ENCODE peak calls at places on chromosomes 13 and 19, in five cellular contexts. Q is Peyer's patch, B is NB4, M is ovary, R is stomach. P is an unnamed sample.

GRCh38 chr19:15430526-15431120 is 11.8 kb upstream of the AKAP8L start:
- DNase-seq in M (no peak), R (no peak), B (no peak), Q (no peak), P (no peak)

GRCh38 chr13:110266983-110267382 is 40.0 kb downstream of the COL4A1 start:
- DNase-seq in B (peak), R (no peak), M (no peak), Q (no peak), P (no peak)

GRCh38 chr13:78022164-78022877 is 103.7 kb upstream of the EDNRB start:
- DNase-seq in Q (peak), R (peak), B (peak), M (no peak), P (no peak)

GRCh38 chr19:51861870-51862622 is 25.7 kb downstream of the ZNF577 start:
- DNase-seq in Q (no peak), R (no peak), B (no peak), M (no peak), P (no peak)

GRCh38 chr13:58018865-58019264 is 387.3 kb downstream of the PCDH17 start:
- DNase-seq in B (no peak), R (no peak), M (no peak), Q (no peak), P (no peak)

GRCh38 chr13:27442071-27442647 is 8.2 kb downstream of the MTIF3 start:
- DNase-seq in M (no peak), Q (peak), B (no peak), R (no peak), P (no peak)

GRCh38 chr19:28039677-28040381 is 1173.1 kb downstream of the UQCRFS1 start:
- DNase-seq in M (no peak), R (no peak), Q (no peak), B (no peak), P (no peak)

GRCh38 chr19:41437944-41438574 is 1.7 kb downstream of the DMAC2 start:
- DNase-seq in R (no peak), M (peak), Q (no peak), B (no peak), P (peak)

GRCh38 chr13:30743319-30744055 is 8.1 kb downstream of the ALOX5AP start:
- DNase-seq in M (peak), R (peak), B (peak), Q (no peak), P (no peak)

GRCh38 chr19:47507924-47508553 is 6.8 kb downstream of the NAPA start:
- DNase-seq in B (no peak), M (no peak), Q (no peak), R (no peak), P (no peak)

GRCh38 chr19:54515156-54515555 is 12.5 kb downstream of the LAIR2 start:
- DNase-seq in R (no peak), B (no peak), Q (no peak), M (no peak), P (no peak)

GRCh38 chr13:39317284-39317683 is 279.0 kb downstream of the NHLRC3 start:
- DNase-seq in B (no peak), M (no peak), R (no peak), Q (no peak), P (no peak)

GRCh38 chr13:106499905-106500304 is 35.6 kb downstream of the EFNB2 start:
- DNase-seq in M (no peak), B (peak), R (no peak), Q (no peak), P (no peak)

GRCh38 chr13:84418041-84418440 is 535.8 kb upstream of the SLITRK1 start:
- DNase-seq in R (no peak), M (no peak), Q (no peak), B (no peak), P (no peak)

GRCh38 chr13:93723316-93723715 is 496.7 kb downstream of the GPC6 start:
- DNase-seq in B (no peak), Q (no peak), R (no peak), M (no peak), P (no peak)

GRCh38 chr19:55253842-55254624 is 4.8 kb downstream of the PPP6R1 start:
- DNase-seq in R (peak), M (no peak), B (peak), Q (peak), P (no peak)

GRCh38 chr13:106507560-106508274 is 27.7 kb downstream of the EFNB2 start:
- DNase-seq in R (no peak), B (peak), M (no peak), Q (no peak), P (no peak)

GRCh38 chr13:30943881-30944280 is 11.4 kb downstream of the TEX26 start:
- DNase-seq in M (no peak), R (no peak), B (no peak), Q (no peak), P (no peak)

GRCh38 chr19:47475460-47475859 is 3.8 kb upstream of the SLC8A2 start:
- DNase-seq in Q (no peak), R (no peak), B (no peak), M (no peak), P (no peak)

GRCh38 chr13:28204690-28205443 is 66.5 kb downstream of the PAN3 start:
- DNase-seq in B (no peak), M (no peak), Q (no peak), R (no peak), P (no peak)

GRCh38 chr13:44810067-44810840 is 179.0 kb downstream of the NUFIP1 start:
- DNase-seq in B (peak), Q (no peak), R (peak), M (peak), P (no peak)

GRCh38 chr13:23378009-23378632 is 55.4 kb downstream of the SACS start:
- DNase-seq in B (peak), M (no peak), R (no peak), Q (peak), P (no peak)

GRCh38 chr19:54694648-54695047 is 29.6 kb upstream of the KIR3DL3 start:
- DNase-seq in M (no peak), Q (no peak), R (no peak), B (peak), P (no peak)

GRCh38 chr19:46288896-46289588 is 7.8 kb upstream of the HIF3A start:
- DNase-seq in B (peak), M (no peak), R (no peak), Q (no peak), P (no peak)

GRCh38 chr19:39566064-39566463 is 26.1 kb upstream of the EID2 start:
- DNase-seq in B (no peak), Q (no peak), R (no peak), M (no peak), P (no peak)

GRCh38 chr13:31045621-31046081 is 113.2 kb downstream of the TEX26 start:
- DNase-seq in Q (no peak), B (peak), R (peak), M (peak), P (no peak)

GRCh38 chr19:35848919-35849505 is 3.3 kb downstream of the NPHS1 start:
- DNase-seq in R (no peak), B (no peak), Q (no peak), M (no peak), P (no peak)

GRCh38 chr13:25267715-25268114 is 19.6 kb downstream of the MTMR6 start:
- DNase-seq in R (no peak), M (no peak), Q (no peak), B (peak), P (no peak)

GRCh38 chr19:35269425-35270117 is 809 bp downstream of the USF2 start:
- DNase-seq in B (peak), Q (peak), M (peak), R (peak), P (peak)

GRCh38 chr13:107387525-107387924 is 819.6 kb upstream of the ARGLU1 start:
- DNase-seq in Q (no peak), R (no peak), M (no peak), B (no peak), P (no peak)

GRCh38 chr13:75194717-75195116 is 287.3 kb downstream of the TBC1D4 start:
- DNase-seq in R (no peak), B (no peak), Q (no peak), M (peak), P (no peak)

GRCh38 chr19:48290341-48290922 is 20.6 kb downstream of the ZNF114 start:
- DNase-seq in B (no peak), Q (no peak), M (no peak), R (no peak), P (no peak)

GRCh38 chr13:56510836-56511235 is 629.9 kb upstream of the PRR20A start:
- DNase-seq in Q (no peak), M (no peak), B (no peak), R (no peak), P (no peak)

GRCh38 chr13:51892657-51893056 is 30.9 kb downstream of the CCDC70 start:
- DNase-seq in R (no peak), B (no peak), M (no peak), Q (no peak), P (no peak)

GRCh38 chr13:21426238-21426637 is 32.9 kb downstream of the ZDHHC20 start:
- DNase-seq in B (no peak), Q (no peak), R (no peak), M (no peak), P (no peak)

GRCh38 chr13:108495686-108496363 is 133.6 kb upstream of the MYO16 start:
- DNase-seq in R (no peak), B (no peak), M (no peak), Q (no peak), P (no peak)

GRCh38 chr19:50794074-50794777 is 4.0 kb downstream of the ACP4 start:
- DNase-seq in M (no peak), Q (no peak), B (peak), R (no peak), P (no peak)

GRCh38 chr19:50796128-50796633 is 6.0 kb downstream of the ACP4 start:
- DNase-seq in B (peak), M (no peak), Q (no peak), R (no peak), P (no peak)

GRCh38 chr19:50796634-50797428 is 6.6 kb downstream of the ACP4 start:
- DNase-seq in R (no peak), Q (no peak), B (no peak), M (no peak), P (no peak)

GRCh38 chr19:50794778-50795664 is 4.8 kb downstream of the ACP4 start:
- DNase-seq in B (peak), M (no peak), Q (no peak), R (no peak), P (no peak)

GRCh38 chr19:50795665-50796073 is 5.5 kb downstream of the ACP4 start:
- DNase-seq in R (no peak), B (peak), Q (no peak), M (no peak), P (no peak)
- TF ChIP-seq POLR2A in R (no peak), B (peak), Q (no peak), M (no peak), P (no peak)

GRCh38 chr19:10835089-10835753 is 791 bp downstream of the TMED1 start:
- DNase-seq in R (peak), Q (no peak), B (peak), M (no peak), P (no peak)

GRCh38 chr19:10832659-10833296 is 3.2 kb downstream of the TMED1 start:
- DNase-seq in M (no peak), Q (no peak), B (no peak), R (no peak), P (no peak)

GRCh38 chr19:10838377-10838776 is 2.4 kb upstream of the TMED1 start:
- DNase-seq in B (no peak), R (no peak), M (no peak), Q (no peak), P (no peak)

GRCh38 chr19:10836478-10837325 is 690 bp upstream of the TMED1 start:
- DNase-seq in M (peak), R (peak), Q (peak), B (peak), P (peak)

DNA sequence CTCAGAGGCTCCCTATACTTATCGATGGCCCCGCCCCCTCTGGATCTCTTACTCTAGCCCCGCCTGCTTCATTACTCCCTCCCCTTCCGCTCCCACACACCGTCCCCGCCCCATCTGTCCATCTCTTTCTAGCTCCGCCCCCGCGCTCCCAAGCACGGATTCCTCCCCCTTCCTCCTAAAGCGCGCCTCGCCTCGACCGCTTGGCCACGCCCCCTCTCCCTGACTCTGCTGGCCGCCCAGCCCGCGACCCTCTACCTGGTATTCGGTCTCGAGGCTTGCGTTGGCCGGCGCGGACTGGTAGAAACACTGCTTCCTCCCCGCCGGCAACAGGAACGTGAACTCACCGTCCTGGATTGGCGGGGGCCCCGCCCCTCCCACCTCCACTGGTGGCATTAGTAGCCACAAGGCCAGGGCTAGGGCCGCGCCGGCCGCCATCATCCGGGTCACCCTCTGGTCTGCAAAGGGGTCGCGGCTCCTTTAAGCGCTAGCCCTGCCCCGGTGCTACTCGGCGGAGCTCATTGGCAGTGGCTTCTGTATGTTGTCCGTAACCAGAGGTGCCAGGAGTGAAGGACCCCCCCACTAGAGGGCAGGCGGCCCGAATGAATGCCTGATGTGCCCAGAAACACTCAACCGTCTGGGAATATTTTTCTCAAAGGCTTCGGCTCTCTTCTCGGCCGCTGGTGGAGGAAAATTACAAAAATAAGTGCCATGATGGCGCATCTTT is at the start of gene TMED1:
- DNase-seq in M (peak), Q (peak), B (peak), R (peak), P (peak)
- TF ChIP-seq POLR2A in M (peak), Q (peak), B (peak), R (no peak), P (no peak)

GRCh38 chr19:10114651-10115391 is 3.3 kb downstream of the P2RY11 start:
- DNase-seq in R (no peak), M (peak), Q (no peak), B (peak), P (no peak)

GRCh38 chr19:10113964-10114650 is 2.6 kb downstream of the P2RY11 start:
- DNase-seq in M (peak), Q (no peak), R (no peak), B (peak), P (no peak)

GRCh38 chr19:10115392-10116084 is 4.0 kb downstream of the P2RY11 start:
- DNase-seq in M (no peak), B (no peak), Q (no peak), R (no peak), P (no peak)

GRCh38 chr19:10116866-10117616 is 2.7 kb downstream of the EIF3G start:
- DNase-seq in M (no peak), R (no peak), Q (no peak), B (no peak), P (no peak)

GRCh38 chr19:10116085-10116865 is 3.4 kb downstream of the EIF3G start:
- DNase-seq in B (no peak), R (no peak), M (no peak), Q (no peak), P (no peak)
- TF ChIP-seq POLR2A in B (peak), R (no peak), M (no peak), Q (no peak), P (no peak)

DNA sequence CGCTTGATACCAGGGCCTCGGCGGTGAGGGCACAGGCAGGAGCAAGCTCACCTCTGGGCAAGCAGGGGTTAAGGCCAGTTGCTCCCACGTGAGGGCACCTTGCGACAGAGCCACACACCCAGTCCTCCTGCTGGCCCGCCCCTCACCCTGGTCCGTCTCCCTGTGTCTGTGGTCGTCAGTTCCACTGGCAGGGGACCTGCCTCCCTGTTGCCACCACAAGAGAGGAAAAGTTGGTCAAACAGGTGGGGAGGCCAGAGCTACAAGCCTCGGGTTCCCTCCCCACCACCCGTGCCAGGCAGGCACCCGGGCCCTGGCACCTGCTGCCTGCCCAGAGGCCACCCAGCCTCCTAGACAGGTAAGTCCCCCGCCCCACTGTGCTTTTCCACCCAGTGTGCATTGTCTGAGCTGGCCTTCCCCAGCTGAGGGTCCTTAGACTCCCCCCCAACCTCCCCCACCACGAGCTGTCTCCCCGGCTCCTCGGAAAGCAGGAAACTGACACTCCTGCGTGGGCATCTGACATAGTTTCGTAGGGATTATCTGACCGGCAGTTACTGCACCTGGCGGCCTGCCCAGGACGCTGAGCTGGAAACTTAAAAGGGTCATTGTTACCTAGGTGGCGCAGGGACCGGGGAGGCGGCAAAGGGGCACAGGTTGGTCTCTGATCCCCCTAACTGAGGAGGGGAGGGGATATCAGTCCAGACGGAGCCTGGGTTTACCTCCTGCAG is at the start of gene TJP3:
- DNase-seq in B (no peak), R (peak), Q (no peak), M (no peak), P (no peak)
- TF ChIP-seq POLR2A in B (no peak), R (no peak), Q (peak), M (no peak), P (no peak)

DNA sequence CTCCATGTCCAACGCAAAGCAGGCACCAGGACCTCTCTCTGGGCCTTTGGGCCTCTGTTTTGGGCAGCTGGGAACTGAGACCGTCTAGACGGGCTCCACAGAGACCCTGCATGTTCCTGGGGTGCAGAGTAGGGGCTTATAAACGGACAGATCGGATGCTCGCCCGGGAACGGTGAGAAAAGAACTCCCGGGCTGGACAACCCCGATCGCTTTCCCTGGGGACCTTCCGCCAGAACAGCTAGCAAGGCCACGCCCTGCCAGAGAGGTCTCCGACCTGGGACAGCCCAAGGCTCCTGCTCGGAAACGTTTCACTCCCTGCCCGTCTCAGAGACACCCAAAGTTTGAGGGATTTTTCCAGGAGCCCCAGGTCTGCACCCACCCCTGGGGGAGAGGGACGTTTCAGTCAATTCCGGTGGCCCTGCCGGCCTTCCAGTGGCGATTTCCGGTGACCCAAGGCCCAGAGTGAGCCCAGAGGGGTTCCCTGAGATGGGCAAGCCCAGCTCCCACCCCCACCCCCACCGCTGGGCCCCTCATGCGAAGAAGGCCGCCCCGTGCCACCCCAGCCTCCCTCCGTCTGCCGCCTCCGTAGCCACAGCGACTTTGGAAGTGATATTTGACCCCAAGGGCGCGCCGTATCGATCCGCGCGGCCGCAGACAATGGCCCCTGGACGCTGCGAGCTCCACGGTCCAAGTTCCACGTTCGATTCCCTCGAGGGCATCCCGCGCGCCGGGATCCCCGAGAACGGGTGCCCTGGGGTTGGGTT is 1.7 kb downstream of the NR2F6 start:
- DNase-seq in R (peak), Q (no peak), M (peak), B (no peak), P (no peak)
- TF ChIP-seq POLR2A in R (no peak), Q (no peak), M (no peak), B (no peak), P (no peak)

GRCh38 chr19:7700128-7700470 is 1.8 kb downstream of the FCER2 start:
- DNase-seq in M (no peak), Q (no peak), B (no peak), R (no peak), P (no peak)

GRCh38 chr19:7699422-7700127 is 2.4 kb downstream of the FCER2 start:
- DNase-seq in R (no peak), M (no peak), Q (no peak), B (no peak), P (no peak)

GRCh38 chr19:7697721-7698287 is 4.1 kb downstream of the FCER2 start:
- DNase-seq in B (no peak), Q (no peak), M (no peak), R (no peak), P (no peak)

GRCh38 chr19:7699003-7699402 is 2.9 kb downstream of the FCER2 start:
- DNase-seq in Q (no peak), B (no peak), R (no peak), M (no peak), P (no peak)

DNA sequence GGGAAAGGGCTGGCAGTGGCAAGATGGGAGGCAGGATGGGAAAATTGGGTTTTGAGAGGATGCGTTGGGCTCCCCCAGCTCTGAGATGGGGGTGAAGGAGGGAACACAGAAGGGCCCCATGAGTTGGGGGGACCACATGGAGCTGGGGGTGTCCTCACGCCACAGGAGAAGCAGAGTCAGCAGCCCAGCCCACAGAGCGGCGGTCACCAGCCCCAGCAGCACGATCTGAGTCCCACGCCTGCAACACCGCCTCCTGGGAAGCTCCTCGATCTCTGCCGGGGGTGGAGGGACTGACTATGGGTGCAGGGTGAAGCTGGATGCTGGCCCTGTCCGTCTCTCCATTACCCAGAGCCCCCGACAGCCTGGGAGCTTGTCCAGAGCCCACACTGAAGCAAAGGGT is 3.3 kb downstream of the FCER2 start:
- DNase-seq in Q (no peak), M (no peak), B (no peak), R (no peak), P (no peak)
- TF ChIP-seq POLR2A in Q (no peak), M (no peak), B (no peak), R (no peak), P (no peak)

GRCh38 chr19:12833418-12833746 is 997 bp downstream of the RTBDN start:
- DNase-seq in R (no peak), Q (no peak), M (no peak), B (no peak), P (no peak)
- TF ChIP-seq POLR2A in R (no peak), Q (no peak), M (no peak), B (no peak), P (no peak)